ENCODE peak calls at places on chromosome 3, in seven cellular contexts. F is HepG2, Y is stomach, S is transverse colon, C is breast epithelium, J is sigmoid colon, W is K562. E is an unnamed sample.
A peak's percentile ranks its signal among the peaks of the same experiment; 100 is the strongest.

GRCh38 chr3:73279-73678 is 123.3 kb upstream of the CHL1 start:
- DNase-seq in F (no peak), Y (no peak), S (no peak), C (no peak), J (no peak), W (no peak), E (no peak)

GRCh38 chr3:156617145-156617544 is 57.2 kb upstream of the TIPARP start:
- DNase-seq in F (no peak), Y (no peak), S (no peak), C (no peak), J (no peak), W (no peak), E (no peak)

GRCh38 chr3:192331749-192332385 is 395.5 kb downstream of the FGF12 start:
- DNase-seq in F (no peak), Y (no peak), S (no peak), C (no peak), J (no peak), W (no peak), E (no peak)

GRCh38 chr3:43874290-43874689 is 183.6 kb downstream of the ABHD5 start:
- DNase-seq in F (no peak), Y (no peak), S (no peak), C (no peak), J (no peak), W (no peak), E (no peak)

GRCh38 chr3:54069961-54070360 is 52.4 kb upstream of the CACNA2D3 start:
- DNase-seq in F (no peak), Y (no peak), S (no peak), C (no peak), J (no peak), W (no peak), E (no peak)

GRCh38 chr3:126356373-126357298 is 572 bp downstream of the KLF15 start:
- DNase-seq in F (no peak), Y (no peak), S (peak; percentile 20), C (no peak), J (peak; percentile 82), W (no peak), E (peak; percentile 80)

GRCh38 chr3:45793482-45794176 is 2.7 kb downstream of the SLC6A20 start:
- DNase-seq in F (no peak), Y (no peak), S (no peak), C (no peak), J (no peak), W (no peak), E (no peak)

GRCh38 chr3:33962383-33962782 is 164.0 kb downstream of the PDCD6IP start:
- DNase-seq in F (no peak), Y (no peak), S (no peak), C (no peak), J (no peak), W (no peak), E (no peak)

GRCh38 chr3:169145551-169145950 is 518.0 kb downstream of the MECOM start:
- DNase-seq in F (no peak), Y (no peak), S (no peak), C (no peak), J (no peak), W (no peak), E (no peak)

GRCh38 chr3:176896165-176896564 is 301.1 kb downstream of the TBL1XR1 start:
- DNase-seq in F (no peak), Y (peak; percentile 57), S (no peak), C (no peak), J (no peak), W (no peak), E (no peak)

GRCh38 chr3:106317141-106318055 is 448.6 kb upstream of the CBLB start:
- DNase-seq in F (no peak), Y (no peak), S (no peak), C (no peak), J (no peak), W (no peak), E (no peak)

GRCh38 chr3:134709563-134710312 is 58.9 kb upstream of the KY start:
- DNase-seq in F (no peak), Y (no peak), S (no peak), C (no peak), J (no peak), W (no peak), E (no peak)

DNA sequence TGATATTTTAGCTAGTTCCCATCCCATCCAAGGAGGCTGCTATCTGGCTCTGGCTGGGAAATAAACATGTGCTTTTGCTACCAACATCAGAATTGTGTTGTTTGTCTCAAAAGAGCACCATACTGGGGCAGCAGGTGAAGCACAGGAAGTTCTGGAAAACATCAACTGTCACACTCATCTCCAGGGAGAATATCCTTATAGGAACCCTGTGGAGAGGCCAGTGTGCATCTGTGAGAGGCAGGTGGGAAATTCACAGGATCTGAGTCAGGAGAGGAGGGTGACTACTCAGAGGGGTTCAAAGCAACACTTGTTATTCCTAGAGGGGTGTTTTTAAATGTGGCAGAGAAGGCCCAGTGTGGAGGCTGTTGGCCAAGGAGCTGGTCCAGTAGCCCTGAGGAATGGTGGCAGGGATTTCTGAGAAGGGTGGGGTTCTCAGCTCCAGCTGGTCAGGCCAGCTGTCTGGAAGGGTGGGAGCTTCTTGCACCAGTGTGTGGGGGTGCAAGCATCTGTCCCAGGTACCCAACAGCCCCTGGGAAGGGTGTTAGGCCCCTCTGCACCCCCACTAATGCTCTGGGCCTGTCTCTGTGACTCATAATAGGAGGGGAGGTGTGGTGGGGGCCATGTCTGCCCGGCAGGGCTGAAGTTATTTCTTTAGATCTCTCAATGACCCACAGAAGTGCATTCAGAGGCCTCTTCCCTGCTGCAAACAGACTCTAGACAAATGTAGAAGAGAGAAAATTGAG is 28.7 kb downstream of the RPSA start:
- DNase-seq in F (no peak), Y (no peak), S (no peak), C (no peak), J (no peak), W (no peak), E (no peak)
- TF ChIP-seq POLR2AphosphoS5 in F (no peak), Y (no peak), S (no peak), C (no peak), J (no peak), W (no peak), E (no peak)

GRCh38 chr3:175187586-175187985 is 328.5 kb downstream of the NAALADL2 start:
- DNase-seq in F (no peak), Y (no peak), S (no peak), C (no peak), J (no peak), W (no peak), E (no peak)

GRCh38 chr3:175184392-175184791 is 325.3 kb downstream of the NAALADL2 start:
- DNase-seq in F (no peak), Y (no peak), S (no peak), C (no peak), J (no peak), W (no peak), E (no peak)

GRCh38 chr3:175186511-175186910 is 327.4 kb downstream of the NAALADL2 start:
- DNase-seq in F (no peak), Y (no peak), S (no peak), C (no peak), J (no peak), W (no peak), E (no peak)

GRCh38 chr3:175185903-175186302 is 326.8 kb downstream of the NAALADL2 start:
- DNase-seq in F (no peak), Y (no peak), S (no peak), C (no peak), J (no peak), W (no peak), E (no peak)
- TF ChIP-seq POLR2A in F (no peak), Y (no peak), S (no peak), C (no peak), J (no peak), W (no peak), E (no peak)

GRCh38 chr3:196638922-196639516 is 475 bp upstream of the NRROS start:
- DNase-seq in F (no peak), Y (no peak), S (no peak), C (no peak), J (no peak), W (peak; percentile 35), E (no peak)
- H3K4me3 ChIP-seq in F (no peak overlapping the region), Y (peak overlapping the region; percentile 51), S (no peak overlapping the region), C (peak overlapping the region; percentile 55), J (peak overlapping the region; percentile 45), W (peak overlapping the region; percentile 60), E (peak overlapping the region; percentile 62)

GRCh38 chr3:50165388-50166308 is 10.5 kb downstream of the SEMA3F start:
- DNase-seq in F (no peak), Y (peak; percentile 43), S (no peak), C (no peak), J (no peak), W (no peak), E (no peak)
- TF ChIP-seq POLR2AphosphoS5 in F (no peak), Y (no peak), S (no peak), C (no peak), J (no peak), W (no peak), E (no peak)

GRCh38 chr3:11719406-11720219 is 75.9 kb upstream of the VGLL4 start:
- DNase-seq in F (peak; percentile 73), Y (peak; percentile 95), S (peak; percentile 96), C (peak; percentile 93), J (peak; percentile 85), W (peak; percentile 77), E (peak; percentile 87)
- TF ChIP-seq POLR2A in F (no peak), Y (peak; percentile 39), S (peak; percentile 80), C (peak; percentile 47), J (no peak), W (no peak), E (no peak)